ENCODE peak calls at places on chromosomes 7 and 10, in six cellular contexts. K is HS-5; C is ureter; B is Right ventricle myocardium superior; J is stimulated activated naive CD8-positive, alpha-beta T cell treated with anti-CD3 and anti-CD28 coated beads, Interleukin-15, amount 100 ng/mL, for 72 hours; S is iris pigment epithelial cell. E is an unnamed sample.

GRCh38 chr7:36280840-36281812 is 108.5 kb upstream of the ANLN start:
- DNase-seq in S (peak; percentile 94), K (peak; percentile 72), B (peak; percentile 72), C (peak; percentile 68), J (no peak), E (no peak)

GRCh38 chr7:7212612-7213011 is 30.3 kb downstream of the C1GALT1 start:
- DNase-seq in B (no peak), S (peak; percentile 36), K (no peak), C (no peak), J (no peak), E (no peak)

GRCh38 chr10:43219848-43220247 is 47.0 kb downstream of the RASGEF1A start:
- DNase-seq in K (no peak), B (peak; percentile 10), C (no peak), J (no peak), S (no peak), E (no peak)

GRCh38 chr10:119207713-119208552 is 562 bp downstream of the GRK5 start:
- DNase-seq in S (peak; percentile 69), K (no peak), J (peak; percentile 62), C (peak; percentile 57), B (peak; percentile 63), E (peak; percentile 38)

GRCh38 chr7:32587431-32587948 is 92.2 kb downstream of the AVL9 start:
- DNase-seq in B (no peak), K (peak; percentile 80), S (peak; percentile 95), J (no peak), C (no peak), E (no peak)

GRCh38 chr7:155323001-155323638 is 25.4 kb downstream of the INSIG1 start:
- DNase-seq in S (peak; percentile 9), K (no peak), J (no peak), C (no peak), B (no peak), E (no peak)

GRCh38 chr10:7846591-7846990 is 28.3 kb downstream of the TAF3 start:
- DNase-seq in S (peak; percentile 37), C (no peak), B (no peak), J (no peak), K (peak; percentile 4), E (no peak)

GRCh38 chr10:123999956-124000615 is 93.3 kb downstream of the CHST15 start:
- DNase-seq in S (no peak), K (no peak), B (no peak), C (no peak), J (no peak), E (no peak)

GRCh38 chr7:38628630-38629385 is 2.4 kb downstream of the AMPH start:
- DNase-seq in C (no peak), S (peak; percentile 13), K (peak; percentile 92), B (no peak), J (no peak), E (no peak)

GRCh38 chr7:80060218-80060806 is 74.3 kb upstream of the GNAI1 start:
- DNase-seq in K (no peak), C (no peak), S (peak; percentile 81), B (no peak), J (no peak), E (no peak)

GRCh38 chr7:138350701-138351357 is 109.2 kb upstream of the TRIM24 start:
- DNase-seq in K (no peak), C (no peak), S (peak; percentile 38), B (no peak), J (no peak), E (no peak)

GRCh38 chr7:1825877-1826741 is 156.0 kb downstream of the ELFN1 start:
- DNase-seq in K (no peak), C (no peak), B (peak; percentile 43), S (no peak), J (no peak), E (no peak)

GRCh38 chr10:112535432-112536038 is 88.5 kb downstream of the VTI1A start:
- DNase-seq in C (no peak), J (no peak), K (no peak), S (no peak), B (no peak), E (no peak)

GRCh38 chr10:35387768-35388167 is 51.5 kb downstream of the CCNY start:
- DNase-seq in B (no peak), S (peak; percentile 75), J (no peak), K (no peak), C (no peak), E (no peak)

GRCh38 chr7:43782768-43783555 is 24.5 kb downstream of the BLVRA start:
- DNase-seq in S (no peak), J (no peak), C (no peak), K (no peak), B (no peak), E (no peak)

GRCh38 chr10:35349389-35349915 is 13.1 kb downstream of the CCNY start:
- DNase-seq in J (no peak), B (no peak), C (no peak), S (no peak), K (no peak), E (no peak)

GRCh38 chr10:112689327-112689726 is 242.3 kb downstream of the VTI1A start:
- DNase-seq in B (peak; percentile 47), C (no peak), J (no peak), K (no peak), S (peak; percentile 7), E (no peak)

GRCh38 chr7:47497367-47498096 is 84.4 kb downstream of the TNS3 start:
- DNase-seq in B (no peak), S (no peak), J (no peak), C (no peak), K (no peak), E (peak; percentile 44)

GRCh38 chr10:3213174-3213573 is 40.6 kb upstream of the PITRM1 start:
- DNase-seq in J (no peak), C (no peak), B (no peak), K (no peak), S (no peak), E (no peak)

GRCh38 chr10:122646511-122647382 is 52.9 kb downstream of the C10orf120 start:
- DNase-seq in B (no peak), S (no peak), K (no peak), C (peak; percentile 27), J (no peak), E (no peak)